ENCODE peak calls at places on chromosomes 13 and 19, in seven cellular contexts. Z, X, K, Y, A, W and D are unnamed samples.

GRCh38 chr13:57633141-57633949 is 1.8 kb downstream of the PCDH17 start:
- DNase-seq in Z (peak; percentile 85), X (no peak), K (no peak), Y (no peak), A (no peak), W (no peak), D (no peak)

GRCh38 chr19:12232961-12233360 is 61.7 kb downstream of the ZNF44 start:
- DNase-seq in Z (no peak), X (no peak), K (no peak), Y (no peak), A (no peak), W (no peak), D (no peak)

GRCh38 chr13:31891472-31891871 is 140.1 kb upstream of the FRY start:
- DNase-seq in Z (no peak), X (no peak), K (no peak), Y (no peak), A (no peak), W (no peak), D (no peak)

GRCh38 chr13:32669030-32669646 is 82.9 kb downstream of the PDS5B start:
- DNase-seq in Z (peak; percentile 5), X (peak; percentile 0), K (peak; percentile 68), Y (peak; percentile 33), A (peak; percentile 18), W (peak; percentile 5), D (no peak)

GRCh38 chr13:79654520-79654919 is 173.6 kb downstream of the NDFIP2 start:
- DNase-seq in Z (no peak), X (no peak), K (no peak), Y (no peak), A (no peak), W (no peak), D (no peak)

GRCh38 chr19:49710372-49710951 is 19.5 kb downstream of the CPT1C start:
- DNase-seq in Z (no peak), X (no peak), K (no peak), Y (peak; percentile 53), A (no peak), W (no peak), D (no peak)

GRCh38 chr19:950352-951066 is 24.7 kb downstream of the ARID3A start:
- DNase-seq in Z (no peak), X (no peak), K (no peak), Y (no peak), A (no peak), W (no peak), D (no peak)

GRCh38 chr13:60162096-60162495 is 1.6 kb downstream of the DIAPH3 start:
- DNase-seq in Z (no peak), X (no peak), K (no peak), Y (no peak), A (no peak), W (no peak), D (no peak)

GRCh38 chr19:35644987-35645679 is 3.0 kb upstream of the COX6B1 start:
- DNase-seq in Z (no peak), X (peak; percentile 59), K (peak; percentile 68), Y (no peak), A (peak; percentile 73), W (peak; percentile 49), D (peak; percentile 29)

GRCh38 chr19:2542341-2543069 is 66.6 kb downstream of the GADD45B start:
- DNase-seq in Z (no peak), X (no peak), K (no peak), Y (no peak), A (no peak), W (no peak), D (no peak)

GRCh38 chr13:71722206-71722605 is 144.8 kb downstream of the DACH1 start:
- DNase-seq in Z (no peak), X (no peak), K (no peak), Y (no peak), A (no peak), W (no peak), D (no peak)

GRCh38 chr19:39284032-39284431 is 12.2 kb upstream of the IFNL1 start:
- DNase-seq in Z (no peak), X (no peak), K (no peak), Y (no peak), A (no peak), W (no peak), D (no peak)

GRCh38 chr19:13428352-13428751 is 77.9 kb downstream of the CACNA1A start:
- DNase-seq in Z (no peak), X (no peak), K (no peak), Y (peak; percentile 1), A (no peak), W (no peak), D (no peak)

GRCh38 chr13:47555235-47555634 is 445.8 kb downstream of the SUCLA2 start:
- DNase-seq in Z (no peak), X (no peak), K (no peak), Y (no peak), A (no peak), W (no peak), D (no peak)

GRCh38 chr19:1851581-1852293 is 3.5 kb upstream of the REXO1 start:
- DNase-seq in Z (no peak), X (no peak), K (no peak), Y (no peak), A (peak; percentile 76), W (no peak), D (no peak)

GRCh38 chr13:21913010-21913409 is 242.1 kb downstream of the FGF9 start:
- DNase-seq in Z (no peak), X (no peak), K (peak; percentile 78), Y (no peak), A (peak; percentile 47), W (no peak), D (no peak)

GRCh38 chr19:16795731-16796130 is 33.5 kb upstream of the SIN3B start:
- DNase-seq in Z (no peak), X (no peak), K (no peak), Y (no peak), A (no peak), W (no peak), D (no peak)

GRCh38 chr19:47430041-47430802 is 10.9 kb upstream of the MEIS3 start:
- DNase-seq in Z (no peak), X (no peak), K (no peak), Y (peak; percentile 52), A (no peak), W (no peak), D (peak; percentile 64)

GRCh38 chr13:74290324-74290773 is 156.1 kb upstream of the KLF12 start:
- DNase-seq in Z (peak; percentile 86), X (peak; percentile 83), K (peak; percentile 97), Y (peak; percentile 74), A (peak; percentile 34), W (peak; percentile 84), D (peak; percentile 85)

GRCh38 chr13:51122868-51123267 is 11.8 kb upstream of the C13orf42 start:
- DNase-seq in Z (no peak), X (no peak), K (no peak), Y (no peak), A (no peak), W (no peak), D (no peak)

GRCh38 chr13:112203614-112204013 is 136.7 kb downstream of the SOX1 start:
- DNase-seq in Z (no peak), X (no peak), K (no peak), Y (no peak), A (no peak), W (no peak), D (no peak)

GRCh38 chr19:14972676-14973075 is 7.0 kb downstream of the SLC1A6 start:
- DNase-seq in Z (no peak), X (no peak), K (no peak), Y (no peak), A (no peak), W (no peak), D (no peak)